ENCODE peak calls at places on chromosomes 4 and X, in seven cellular contexts. S is NCI-H1092, D is T-helper 1 cell, V is NCI-H1105 treated with DMSO at 0.1 percent for 48 hours, A is neural crest cell, B is EL, P is lower leg skin. Z is an unnamed sample.

GRCh38 chrX:116726806-116727205 is 264.0 kb upstream of the CT83 start:
- DNase-seq in A (no peak), S (no peak), P (no peak), D (no peak), V (no peak), B (no peak), Z (no peak)

GRCh38 chrX:103779156-103779555 is 2.5 kb downstream of the PLP1 start:
- DNase-seq in P (no peak), V (peak), S (peak), D (no peak), A (no peak), B (no peak), Z (no peak)

GRCh38 chr4:75561789-75562188 is 5.9 kb downstream of the ODAPH start:
- DNase-seq in A (no peak), B (no peak), D (no peak), V (no peak), S (no peak), P (no peak), Z (no peak)

GRCh38 chr4:31370866-31371465 is 650.8 kb downstream of the PCDH7 start:
- DNase-seq in B (peak), S (peak), V (peak), A (no peak), P (no peak), D (no peak), Z (peak)

GRCh38 chr4:165288639-165289428 is 38.6 kb upstream of the MSMO1 start:
- DNase-seq in D (no peak), P (no peak), V (no peak), B (peak), S (no peak), A (no peak), Z (no peak)

GRCh38 chr4:185061610-185062009 is 43.3 kb downstream of the HELT start:
- DNase-seq in V (no peak), S (no peak), A (no peak), P (no peak), B (no peak), D (no peak), Z (no peak)

GRCh38 chrX:130100180-130100579 is 10.1 kb downstream of the ELF4 start:
- DNase-seq in D (no peak), A (no peak), P (peak), B (peak), S (no peak), V (no peak), Z (no peak)

GRCh38 chr4:177250056-177250696 is 59.5 kb upstream of the NEIL3 start:
- DNase-seq in D (peak), P (peak), B (peak), S (peak), V (peak), A (peak), Z (peak)

GRCh38 chr4:178602833-178603232 is 1160.6 kb upstream of the AGA start:
- DNase-seq in B (no peak), D (no peak), P (no peak), S (no peak), V (no peak), A (no peak), Z (no peak)

GRCh38 chrX:54427837-54428424 is 12.3 kb upstream of the TSR2 start:
- DNase-seq in S (no peak), V (no peak), D (no peak), P (no peak), A (no peak), B (no peak), Z (no peak)

GRCh38 chr4:1554876-1555265 is 129.2 kb downstream of the FAM53A start:
- DNase-seq in A (no peak), D (no peak), B (no peak), V (peak), P (no peak), S (no peak), Z (no peak)

Z was measured in HuH-7.